ENCODE peak calls at places on chromosomes 7 and 10, in five cellular contexts. P is CD8-positive, alpha-beta memory T cell; A is ovary; W is neural progenitor cell; T is HCT116. R is an unnamed sample.

GRCh38 chr10:10951675-10952074 is 66.0 kb upstream of the CELF2 start:
- DNase-seq in P (no peak), A (no peak), W (no peak), T (no peak), R (no peak)

GRCh38 chr7:112204072-112204775 is 2.0 kb downstream of the DOCK4 start:
- DNase-seq in P (no peak), A (no peak), W (peak; percentile 43), T (no peak), R (no peak)

GRCh38 chr7:112855227-112855626 is 65.0 kb upstream of the TMEM168 start:
- DNase-seq in P (no peak), A (no peak), W (no peak), T (no peak), R (no peak)

GRCh38 chr10:79610601-79611191 is at the start of gene SFTPA1:
- DNase-seq in P (no peak), A (no peak), W (peak; percentile 4), T (no peak), R (no peak)

GRCh38 chr10:129761166-129761565 is 202.9 kb downstream of the EBF3 start:
- DNase-seq in P (no peak), A (no peak), W (no peak), T (no peak), R (no peak)

GRCh38 chr10:86368046-86368445 is 1.5 kb upstream of the GRID1 start:
- DNase-seq in P (no peak), A (no peak), W (no peak), T (no peak), R (no peak)

GRCh38 chr10:50648935-50649227 is 25.1 kb upstream of the SGMS1 start:
- DNase-seq in P (no peak), A (no peak), W (no peak), T (no peak), R (no peak)

GRCh38 chr10:112160834-112161233 is 22.7 kb downstream of the GPAM start:
- DNase-seq in P (no peak), A (no peak), W (no peak), T (no peak), R (no peak)

GRCh38 chr7:122803323-122803722 is 82.9 kb downstream of the CADPS2 start:
- DNase-seq in P (no peak), A (no peak), W (peak; percentile 49), T (peak; percentile 10), R (no peak)

GRCh38 chr7:38374507-38374906 is 101.1 kb upstream of the TARP start:
- DNase-seq in P (peak; percentile 76), A (peak; percentile 32), W (peak; percentile 72), T (no peak), R (peak; percentile 26)

GRCh38 chr7:51246258-51247245 is 70.1 kb downstream of the COBL start:
- DNase-seq in P (no peak), A (peak; percentile 48), W (no peak), T (no peak), R (no peak)

GRCh38 chr7:64602518-64602917 is 39.6 kb upstream of the ZNF680 start:
- DNase-seq in P (no peak), A (no peak), W (no peak), T (no peak), R (no peak)

GRCh38 chr10:80191589-80192270 is 13.6 kb downstream of the ANXA11 start:
- DNase-seq in P (no peak), A (peak; percentile 15), W (no peak), T (no peak), R (no peak)

GRCh38 chr7:141333459-141333858 is 217.8 kb upstream of the AGK start:
- DNase-seq in P (no peak), A (no peak), W (peak; percentile 84), T (no peak), R (peak; percentile 6)

GRCh38 chr7:19442016-19442785 is 266.6 kb downstream of the POLR1F start:
- DNase-seq in P (no peak), A (no peak), W (peak; percentile 67), T (peak; percentile 50), R (no peak)

GRCh38 chr10:114271779-114272167 is 32.7 kb downstream of the VWA2 start:
- DNase-seq in P (no peak), A (no peak), W (no peak), T (peak; percentile 42), R (no peak)

GRCh38 chr10:72321248-72322029 is 33.3 kb downstream of the DNAJB12 start:
- DNase-seq in P (no peak), A (peak; percentile 44), W (no peak), T (no peak), R (no peak)

GRCh38 chr7:47647213-47647985 is 65.5 kb upstream of the TNS3 start:
- DNase-seq in P (no peak), A (no peak), W (no peak), T (no peak), R (peak; percentile 71)

GRCh38 chr10:33927347-33927746 is 592.9 kb upstream of the NRP1 start:
- DNase-seq in P (no peak), A (no peak), W (no peak), T (no peak), R (no peak)

GRCh38 chr10:33484787-33485186 is 150.3 kb upstream of the NRP1 start:
- DNase-seq in P (no peak), A (peak; percentile 39), W (peak; percentile 79), T (no peak), R (no peak)

GRCh38 chr10:84829121-84829520 is 500.7 kb downstream of the CCSER2 start:
- DNase-seq in P (no peak), A (no peak), W (no peak), T (no peak), R (no peak)
- H3K4me3 ChIP-seq in P (no peak overlapping the region), A (no peak overlapping the region), W (no peak overlapping the region), T (no peak overlapping the region), R (no peak overlapping the region)

GRCh38 chr7:55111007-55111406 is 92.2 kb downstream of the EGFR start:
- DNase-seq in P (no peak), A (no peak), W (no peak), T (no peak), R (peak; percentile 37)
- H3K4me1 ChIP-seq in P (no peaks in the 10 kb centered on the region), A (peaks cover 28% of the 10 kb centered on the region), W (peaks cover 14% of the 10 kb centered on the region), T (peaks cover 80% of the 10 kb centered on the region), R (peaks cover 28% of the 10 kb centered on the region)

DNA sequence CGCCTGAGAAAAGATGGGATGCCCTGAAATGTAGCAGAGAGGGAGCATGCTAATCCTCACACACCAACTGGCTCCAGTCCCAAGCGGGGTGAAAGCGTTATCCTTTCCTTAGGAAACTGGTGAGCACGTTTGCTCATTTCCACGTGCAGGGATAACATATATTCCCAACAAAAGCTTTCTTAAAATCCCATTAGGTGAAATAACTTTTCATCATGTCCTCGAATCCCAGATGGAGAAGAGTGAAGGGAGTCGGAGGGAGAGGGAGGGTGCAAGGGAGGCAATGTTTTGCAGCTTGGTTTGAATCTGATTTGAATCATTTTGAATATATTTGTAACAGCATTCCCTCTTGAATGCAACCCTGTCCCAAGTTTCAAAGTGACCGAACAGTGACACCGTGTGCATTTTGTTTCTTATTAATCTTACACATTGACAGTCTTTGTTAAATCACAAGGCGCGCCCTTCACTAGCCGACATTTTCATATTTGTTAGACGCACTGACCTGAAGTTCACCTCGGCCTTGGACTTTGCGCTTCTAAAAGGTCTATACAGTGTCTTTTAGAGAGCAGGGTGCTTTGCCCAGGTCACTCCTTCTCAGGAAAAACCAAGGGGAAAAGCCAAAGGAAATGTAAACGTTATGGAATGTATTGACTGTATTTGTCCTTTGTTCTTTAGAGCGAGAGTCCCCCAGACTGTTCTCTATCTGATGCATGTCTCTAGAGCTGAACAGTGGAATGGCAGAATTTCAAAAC is 3.0 kb upstream of the HOXA4 start:
- DNase-seq in P (no peak), A (no peak), W (no peak), T (no peak), R (no peak)
- H3K4me3 ChIP-seq in P (no peak overlapping the region), A (no peak overlapping the region), W (no peak overlapping the region), T (peak overlapping the region; percentile 22), R (no peak overlapping the region)

GRCh38 chr10:124530215-124530665 is 68.6 kb downstream of the LHPP start:
- DNase-seq in P (peak; percentile 89), A (peak; percentile 88), W (peak; percentile 83), T (peak; percentile 62), R (peak; percentile 86)

GRCh38 chr10:124526621-124527267 is 65.1 kb downstream of the LHPP start:
- DNase-seq in P (no peak), A (no peak), W (no peak), T (no peak), R (no peak)

GRCh38 chr10:124529661-124530214 is 68.1 kb downstream of the LHPP start:
- DNase-seq in P (no peak), A (no peak), W (no peak), T (no peak), R (no peak)

GRCh38 chr10:124525751-124526600 is 64.4 kb downstream of the LHPP start:
- DNase-seq in P (no peak), A (no peak), W (no peak), T (no peak), R (no peak)

DNA sequence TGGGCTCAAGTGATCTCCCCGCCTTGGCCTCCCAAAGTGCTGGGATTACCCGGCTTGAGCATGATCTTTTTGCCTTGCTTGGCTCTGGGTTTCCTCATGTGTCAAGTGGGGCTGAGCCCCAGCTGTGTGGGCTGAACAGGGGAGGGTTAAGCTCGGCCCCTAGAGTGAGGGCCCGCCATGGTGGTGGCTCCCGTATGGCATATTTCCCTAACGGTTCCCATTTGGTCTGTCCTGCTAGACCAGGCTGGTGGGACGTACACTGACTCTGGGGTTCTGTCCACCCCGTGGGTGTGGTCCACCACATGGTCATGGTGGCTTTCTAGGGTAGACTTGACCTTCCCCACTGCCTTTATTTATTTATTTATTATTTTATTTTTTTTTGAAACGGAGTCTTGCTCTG is 66.4 kb downstream of the LHPP start:
- DNase-seq in P (peak; percentile 29), A (no peak), W (no peak), T (no peak), R (no peak)
- H3K4me1 ChIP-seq in P (no peaks in the 10 kb centered on the region), A (peaks cover 12% of the 10 kb centered on the region), W (no peaks in the 10 kb centered on the region), T (peaks cover 32% of the 10 kb centered on the region), R (no peaks in the 10 kb centered on the region)

DNA sequence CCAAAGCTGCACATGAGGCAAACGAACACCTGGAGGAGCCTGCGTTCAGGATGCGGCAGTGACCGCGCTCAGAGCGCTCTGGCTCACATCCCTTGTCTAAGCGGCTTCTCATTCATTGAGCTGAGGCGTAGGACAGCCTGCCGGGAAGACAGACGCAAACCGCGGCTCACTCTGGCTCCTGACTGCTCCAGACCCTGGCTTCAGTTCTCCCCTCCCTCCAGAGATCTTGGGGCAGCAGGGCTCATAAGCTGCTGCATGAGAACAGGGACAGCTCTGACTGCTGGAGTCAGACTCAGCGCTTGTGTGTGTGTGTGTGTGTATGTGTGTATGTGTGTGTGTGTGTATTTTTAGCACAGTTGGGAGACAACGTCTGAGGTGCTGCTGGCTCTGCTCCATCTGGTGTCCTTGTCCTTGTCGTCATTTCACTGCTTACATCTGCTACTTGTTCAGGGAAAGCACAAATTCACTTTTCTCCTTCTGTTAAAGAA is 15.8 kb upstream of the LYZL2 start:
- DNase-seq in P (no peak), A (no peak), W (peak; percentile 68), T (peak; percentile 12), R (no peak)
- H3K4me3 ChIP-seq in P (no peak overlapping the region), A (no peak overlapping the region), W (no peak overlapping the region), T (peak overlapping the region; percentile 15), R (no peak overlapping the region)

GRCh38 chr7:98617960-98618418 is 904 bp downstream of the NPTX2 start:
- DNase-seq in P (no peak), A (no peak), W (peak; percentile 63), T (no peak), R (no peak)

GRCh38 chr7:98621573-98622482 is 4.7 kb downstream of the NPTX2 start:
- DNase-seq in P (no peak), A (no peak), W (no peak), T (no peak), R (no peak)

GRCh38 chr7:98617051-98617959 is at the start of gene NPTX2:
- DNase-seq in P (no peak), A (no peak), W (peak; percentile 92), T (no peak), R (no peak)

GRCh38 chr7:98618786-98619185 is 1.7 kb downstream of the NPTX2 start:
- DNase-seq in P (no peak), A (no peak), W (no peak), T (no peak), R (no peak)

GRCh38 chr7:98619450-98620321 is 2.6 kb downstream of the NPTX2 start:
- DNase-seq in P (no peak), A (no peak), W (peak; percentile 67), T (no peak), R (no peak)
- H3K4me1 ChIP-seq in P (no peaks in the 10 kb centered on the region), A (peaks cover 3% of the 10 kb centered on the region), W (peaks cover 30% of the 10 kb centered on the region), T (no peaks in the 10 kb centered on the region), R (no peaks in the 10 kb centered on the region)

R was measured in thyroid gland.